ENCODE peak calls at places on chromosomes 2 and 18, in nine cellular contexts. X is HCT116, C is PC-3, Z is GM23248, G is neural progenitor cell, B is hepatocyte, Q is MM.1S, I is GM23338, H is SK-N-SH. Y is an unnamed sample.

GRCh38 chr18:24942144-24942543 is 409.8 kb downstream of the ZNF521 start:
- DNase-seq in G (no peak), B (peak; percentile 12), Z (no peak), C (peak; percentile 12), X (no peak), I (no peak), Q (no peak), H (no peak), Y (no peak)

GRCh38 chr2:33108483-33109443 is 162.0 kb downstream of the LTBP1 start:
- DNase-seq in Z (peak; percentile 75), Q (no peak), B (no peak), I (no peak), C (no peak), X (no peak), H (peak; percentile 74), G (peak; percentile 10), Y (no peak)

GRCh38 chr2:42922293-42922692 is 129.9 kb upstream of the HAAO start:
- DNase-seq in G (no peak), Q (no peak), I (no peak), B (no peak), H (no peak), Z (no peak), X (no peak), C (no peak), Y (no peak)

GRCh38 chr2:43737097-43737854 is 36.6 kb upstream of the DYNC2LI1 start:
- DNase-seq in G (no peak), Z (peak; percentile 87), B (peak; percentile 30), X (peak; percentile 18), H (no peak), C (peak; percentile 21), I (no peak), Q (no peak), Y (no peak)

GRCh38 chr2:128319773-128320608 is 1.3 kb upstream of the HS6ST1 start:
- DNase-seq in B (no peak), X (no peak), G (no peak), I (no peak), Q (no peak), H (peak; percentile 41), C (no peak), Z (no peak), Y (no peak)

GRCh38 chr18:11658989-11659388 is 30.1 kb upstream of the GNAL start:
- DNase-seq in C (peak; percentile 17), Z (peak; percentile 22), G (no peak), B (peak; percentile 29), X (no peak), I (no peak), H (no peak), Q (no peak), Y (no peak)

GRCh38 chr2:13666582-13667414 is 950.1 kb downstream of the TRIB2 start:
- DNase-seq in I (no peak), Q (peak; percentile 81), G (no peak), X (no peak), B (no peak), H (no peak), Z (no peak), C (no peak), Y (no peak)

GRCh38 chr2:239293450-239294430 is 107.1 kb downstream of the HDAC4 start:
- DNase-seq in X (no peak), B (no peak), Q (no peak), G (peak; percentile 51), I (no peak), H (no peak), Z (no peak), C (no peak), Y (no peak)

GRCh38 chr2:10452956-10453885 is 5.1 kb upstream of the ODC1 start:
- DNase-seq in G (peak; percentile 73), X (no peak), I (no peak), Z (no peak), H (peak; percentile 33), C (no peak), Q (no peak), B (no peak), Y (no peak)

GRCh38 chr2:200578778-200579177 is 7.0 kb upstream of the AOX1 start:
- DNase-seq in B (peak; percentile 38), X (no peak), Q (peak; percentile 27), G (no peak), I (peak; percentile 56), C (peak; percentile 67), H (no peak), Z (peak; percentile 64), Y (peak; percentile 19)

GRCh38 chr18:75480487-75480886 is 53.0 kb upstream of the SMIM21 start:
- DNase-seq in C (no peak), Z (no peak), I (no peak), H (no peak), X (no peak), Q (no peak), G (no peak), B (no peak), Y (no peak)

GRCh38 chr2:191885650-191886049 is 38.8 kb upstream of the CAVIN2 start:
- DNase-seq in G (no peak), X (no peak), Q (no peak), Z (no peak), C (no peak), I (no peak), H (no peak), B (no peak), Y (no peak)

GRCh38 chr2:105237045-105237765 is 4.3 kb upstream of the GPR45 start:
- DNase-seq in I (no peak), B (no peak), C (no peak), Z (peak; percentile 27), X (no peak), H (no peak), Q (no peak), G (no peak), Y (no peak)

DNA sequence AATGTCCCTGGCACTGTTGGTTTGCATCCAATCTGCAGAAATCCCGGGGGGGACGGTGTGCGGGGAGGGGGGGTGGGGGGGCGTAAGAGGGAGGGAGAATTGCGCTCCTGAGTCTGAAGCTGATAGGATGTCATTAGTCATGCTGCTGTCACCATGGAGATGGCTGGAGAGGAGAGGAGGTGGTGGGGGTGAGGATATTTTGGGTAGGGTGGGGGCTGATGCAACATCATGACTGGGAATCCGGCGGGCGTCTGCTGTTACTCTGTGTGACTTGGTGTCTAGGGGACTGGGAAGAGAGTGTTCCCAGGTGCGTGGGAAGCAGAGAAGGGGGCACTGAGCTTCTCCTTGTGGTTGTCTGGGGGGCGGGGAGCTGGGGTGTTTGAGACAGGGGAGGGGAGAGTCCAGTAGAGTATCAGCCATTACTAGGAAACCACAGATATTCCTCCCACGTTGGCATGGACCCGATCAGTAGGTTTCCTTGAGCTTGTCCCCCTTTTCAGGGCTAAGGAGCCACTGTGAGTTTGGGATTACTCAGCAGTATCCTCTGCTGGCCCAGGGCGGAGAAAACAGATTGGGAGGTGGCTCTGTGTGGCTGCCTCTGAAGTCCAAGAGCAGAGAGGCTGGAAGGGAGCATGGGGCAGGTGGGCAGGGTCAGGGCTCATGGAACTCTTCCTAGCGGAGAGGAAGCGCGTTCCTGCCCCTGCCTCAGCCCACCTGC is 18.9 kb downstream of the TET3 start:
- DNase-seq in C (peak; percentile 41), X (no peak), B (peak; percentile 29), Q (no peak), G (peak; percentile 56), H (peak; percentile 55), Z (peak; percentile 91), I (peak; percentile 30), Y (no peak)
- TF ChIP-seq EZH2phosphoT487 in C (no peak), X (no peak), B (no peak), Q (no peak), G (no peak), H (no peak), Z (no peak), I (no peak), Y (no peak)

GRCh38 chr18:54551590-54551989 is 39.5 kb upstream of the DYNAP start:
- DNase-seq in Q (no peak), G (peak; percentile 42), I (peak; percentile 76), X (no peak), Z (no peak), H (no peak), C (no peak), B (no peak), Y (peak; percentile 9)
- TF ChIP-seq EZH2phosphoT487 in Q (no peak), G (no peak), I (no peak), X (no peak), Z (no peak), H (no peak), C (no peak), B (no peak), Y (no peak)

DNA sequence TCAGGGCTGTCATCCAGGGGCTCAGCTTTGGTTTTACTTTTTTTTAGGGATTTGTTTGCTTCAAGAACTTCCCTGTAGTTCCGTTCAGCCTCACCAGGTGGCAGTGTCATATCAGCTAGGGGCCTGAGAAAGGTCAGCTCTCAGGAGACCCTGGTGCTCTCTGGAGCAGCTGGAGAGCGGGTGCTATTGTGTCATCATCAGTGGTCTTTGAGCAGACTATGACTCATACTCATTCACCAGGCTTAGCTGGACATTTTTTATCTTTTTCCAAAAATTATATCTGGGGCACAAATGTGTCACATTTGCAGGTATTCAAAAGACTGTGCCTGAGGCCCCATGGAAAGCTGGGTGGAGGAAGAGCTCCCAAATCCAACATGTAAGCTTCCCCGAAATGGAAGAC is 24.4 kb downstream of the ZNF892 start:
- DNase-seq in B (peak; percentile 55), G (peak; percentile 65), C (peak; percentile 93), Z (peak; percentile 69), Q (peak; percentile 55), X (peak; percentile 66), I (peak; percentile 94), H (peak; percentile 80), Y (peak; percentile 58)
- TF ChIP-seq EZH2phosphoT487 in B (no peak), G (no peak), C (no peak), Z (no peak), Q (no peak), X (no peak), I (no peak), H (no peak), Y (no peak)

GRCh38 chr2:190333928-190334327 is 9.5 kb upstream of the INPP1 start:
- DNase-seq in C (no peak), I (no peak), Q (no peak), H (no peak), B (no peak), G (no peak), Z (no peak), X (no peak), Y (no peak)

GRCh38 chr2:190333395-190333794 is 10.0 kb upstream of the INPP1 start:
- DNase-seq in C (no peak), B (no peak), H (no peak), X (no peak), I (no peak), Z (no peak), Q (no peak), G (no peak), Y (no peak)

GRCh38 chr2:190327995-190328394 is 8.4 kb upstream of the HIBCH start:
- DNase-seq in G (no peak), H (no peak), X (no peak), B (no peak), I (no peak), Z (no peak), C (no peak), Q (no peak), Y (no peak)

GRCh38 chr2:190325588-190325987 is 6.0 kb upstream of the HIBCH start:
- DNase-seq in Z (no peak), X (no peak), C (no peak), I (no peak), Q (no peak), H (no peak), B (no peak), G (no peak), Y (no peak)

DNA sequence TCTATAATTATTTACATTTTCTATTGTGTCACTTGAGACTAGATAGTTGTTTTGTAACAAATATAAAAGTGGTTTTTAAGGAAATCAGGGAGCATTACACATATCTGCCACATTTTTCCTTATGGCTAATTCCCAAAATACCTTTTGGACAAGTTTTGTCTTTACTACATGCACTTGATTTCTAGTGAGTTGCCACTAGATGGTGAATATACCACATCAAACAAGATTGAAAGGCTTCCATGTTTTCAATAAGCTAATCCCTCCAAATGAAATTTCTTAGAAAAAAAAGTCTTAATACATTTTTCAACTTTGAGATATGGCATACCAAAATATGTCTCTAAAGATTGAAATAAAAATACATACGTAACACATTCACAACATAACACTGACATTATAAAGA is 9.1 kb upstream of the HIBCH start:
- DNase-seq in I (peak; percentile 4), Q (no peak), G (no peak), B (no peak), H (no peak), X (no peak), C (peak; percentile 22), Z (peak; percentile 30), Y (no peak)
- TF ChIP-seq EZH2phosphoT487 in I (no peak), Q (no peak), G (no peak), B (no peak), H (no peak), X (no peak), C (no peak), Z (no peak), Y (no peak)

Y was measured in OCI-LY7.